ENCODE peak calls at places on chromosomes 13 and 19, in four cellular contexts. A is GM06990, H is Ammon's horn, O is dermis blood vessel endothelial cell. F is an unnamed sample.

GRCh38 chr13:106296723-106297122 is 238.7 kb downstream of the EFNB2 start:
- DNase-seq in A (no peak), O (no peak), H (no peak), F (no peak)

GRCh38 chr13:113630804-113631203 is 27.2 kb downstream of the ATP4B start:
- DNase-seq in H (no peak), A (no peak), O (no peak), F (no peak)

GRCh38 chr19:10416380-10417257 is 3.7 kb upstream of the PDE4A start:
- DNase-seq in O (peak; percentile 87), A (peak; percentile 93), H (peak; percentile 76), F (peak; percentile 49)

GRCh38 chr19:18775586-18776287 is 15.4 kb downstream of the COMP start:
- DNase-seq in A (no peak), H (no peak), O (no peak), F (no peak)

GRCh38 chr13:96075953-96076543 is 13.9 kb upstream of the HS6ST3 start:
- DNase-seq in O (peak; percentile 54), H (no peak), A (no peak), F (no peak)

GRCh38 chr13:41130356-41130755 is 2.2 kb downstream of the KBTBD6 start:
- DNase-seq in O (peak; percentile 5), A (no peak), H (no peak), F (no peak)

GRCh38 chr19:51094696-51095279 is 12.1 kb upstream of the KLK14 start:
- DNase-seq in H (no peak), A (no peak), O (peak; percentile 44), F (no peak)

GRCh38 chr19:4737955-4738580 is 14.4 kb upstream of the DPP9 start:
- DNase-seq in A (no peak), H (no peak), O (no peak), F (no peak)

GRCh38 chr13:94435604-94436226 is 43.8 kb downstream of the DCT start:
- DNase-seq in O (peak; percentile 66), H (peak; percentile 66), A (no peak), F (no peak)

GRCh38 chr13:100131863-100132574 is 43.1 kb downstream of the PCCA start:
- DNase-seq in A (no peak), H (peak; percentile 6), O (peak; percentile 99), F (no peak)

GRCh38 chr19:10544242-10544752 is 593 bp downstream of the ATG4D start:
- DNase-seq in H (no peak), A (no peak), O (no peak), F (no peak)

GRCh38 chr19:56350416-56351045 is 35.9 kb upstream of the ZSCAN5A start:
- DNase-seq in O (peak; percentile 70), A (no peak), H (peak; percentile 3), F (peak; percentile 57)

GRCh38 chr19:33408538-33408937 is 35.0 kb downstream of the CEBPG start:
- DNase-seq in O (no peak), A (no peak), H (no peak), F (no peak)

GRCh38 chr19:48806818-48807589 is 3.8 kb downstream of the BCAT2 start:
- DNase-seq in A (no peak), H (peak; percentile 89), O (peak; percentile 62), F (no peak)

GRCh38 chr19:41945135-41945766 is 13.9 kb downstream of the RABAC1 start:
- DNase-seq in A (peak; percentile 90), H (no peak), O (no peak), F (no peak)

GRCh38 chr19:46073268-46073922 is 32.6 kb upstream of the IGFL4 start:
- DNase-seq in O (no peak), H (no peak), A (no peak), F (no peak)

F was measured in uterus.